ENCODE peak calls at places on chromosomes 5 and 9, in seven cellular contexts. E is EH; R is stimulated activated CD8-positive, alpha-beta memory T cell treated with anti-CD3 and anti-CD28 coated beads, Interleukin-15, amount 100 ng/mL, for 4 hours; J is T-helper 9 cell; F is T-helper 2 cell; X is stimulated activated CD4-positive, alpha-beta T cell treated with anti-CD3 and anti-CD28 coated beads, Interleukin-1b, Interleukin-23, amount 100 ng/mL, for 4 hours; A is left lung. B is an unnamed sample.

GRCh38 chr5:40615586-40616193 is 64.0 kb upstream of the PTGER4 start:
- DNase-seq in R (no peak), F (no peak), A (no peak), X (no peak), E (peak; percentile 68), J (no peak), B (no peak)

GRCh38 chr9:87259543-87259942 is 238.1 kb upstream of the DAPK1 start:
- DNase-seq in X (no peak), F (no peak), R (no peak), E (no peak), J (no peak), A (no peak), B (no peak)

GRCh38 chr5:41524174-41524573 is 13.8 kb upstream of the PLCXD3 start:
- DNase-seq in J (no peak), A (no peak), R (no peak), F (no peak), X (no peak), E (peak; percentile 8), B (no peak)

GRCh38 chr5:172542651-172543131 is 88.4 kb upstream of the SH3PXD2B start:
- DNase-seq in R (no peak), X (no peak), A (no peak), E (no peak), F (no peak), J (no peak), B (no peak)

GRCh38 chr5:96968614-96969013 is 32.7 kb downstream of the LNPEP start:
- DNase-seq in R (no peak), X (no peak), A (no peak), J (no peak), E (peak; percentile 16), F (no peak), B (no peak)

GRCh38 chr5:160938532-160938931 is 86.5 kb upstream of the ATP10B start:
- DNase-seq in E (no peak), F (no peak), A (no peak), R (no peak), J (no peak), X (no peak), B (no peak)

GRCh38 chr5:54673523-54674225 is 156.1 kb downstream of the SNX18 start:
- DNase-seq in X (no peak), E (peak; percentile 66), J (peak; percentile 4), R (peak; percentile 5), A (peak; percentile 83), F (no peak), B (peak; percentile 18)

GRCh38 chr9:69584746-69585145 is 87.4 kb downstream of the APBA1 start:
- DNase-seq in E (peak; percentile 59), X (no peak), R (no peak), A (no peak), F (no peak), J (no peak), B (no peak)

GRCh38 chr5:55102345-55102744 is at the start of gene GZMA:
- DNase-seq in J (peak; percentile 36), F (peak; percentile 10), R (no peak), A (no peak), X (no peak), E (peak; percentile 4), B (no peak)

GRCh38 chr9:90044710-90045151 is 439.9 kb downstream of the GADD45G start:
- DNase-seq in J (no peak), F (no peak), A (no peak), X (no peak), R (no peak), E (peak; percentile 11), B (no peak)

GRCh38 chr5:16410338-16410737 is 55.3 kb downstream of the ZNF622 start:
- DNase-seq in A (no peak), X (no peak), F (no peak), J (no peak), R (no peak), E (no peak), B (no peak)